ENCODE peak calls at places on chromosomes 5 and 9, in eight cellular contexts. D is GM12891; G is activated CD4-positive, alpha-beta T cell treated with anti-CD3 and anti-CD28 coated beads, Interleukin-2, amount 10 ng/mL, durations not matched to agents 7 days and 5 days; H is activated naive CD4-positive, alpha-beta T cell; E is hepatic stellate cell; F is AG10803; I is GM04503; N is DMS53. S is an unnamed sample.

GRCh38 chr9:121596515-121596914 is 54.9 kb upstream of the DAB2IP start:
- DNase-seq in D (no peak), G (no peak), H (no peak), E (peak; percentile 71), F (peak; percentile 63), I (peak; percentile 26), N (no peak), S (no peak)

GRCh38 chr9:99626424-99626823 is 195.3 kb upstream of the NR4A3 start:
- DNase-seq in D (no peak), G (no peak), H (no peak), E (no peak), F (no peak), I (no peak), N (no peak), S (no peak)

GRCh38 chr9:114012126-114012525 is 66.0 kb downstream of the AMBP start:
- DNase-seq in D (no peak), G (no peak), H (no peak), E (no peak), F (no peak), I (no peak), N (no peak), S (no peak)

GRCh38 chr5:146079695-146080361 is 25.5 kb downstream of the PLAC8L1 start:
- DNase-seq in D (no peak), G (peak; percentile 36), H (no peak), E (no peak), F (peak; percentile 29), I (peak; percentile 11), N (no peak), S (no peak)

GRCh38 chr5:158170534-158170933 is 311.6 kb upstream of the CLINT1 start:
- DNase-seq in D (no peak), G (no peak), H (no peak), E (no peak), F (no peak), I (no peak), N (no peak), S (no peak)

GRCh38 chr5:9546973-9547947 is 1.4 kb upstream of the SEMA5A start:
- DNase-seq in D (no peak), G (no peak), H (no peak), E (peak; percentile 41), F (peak; percentile 91), I (peak; percentile 75), N (no peak), S (no peak)

GRCh38 chr5:93285461-93285860 is 295.6 kb downstream of the NR2F1-AS1 start:
- DNase-seq in D (no peak), G (no peak), H (no peak), E (no peak), F (no peak), I (no peak), N (no peak), S (no peak)

GRCh38 chr5:168334161-168335094 is 43.0 kb downstream of the WWC1 start:
- DNase-seq in D (no peak), G (no peak), H (no peak), E (peak; percentile 23), F (peak; percentile 86), I (peak; percentile 64), N (no peak), S (no peak)

GRCh38 chr9:26026423-26027100 is 348.3 kb upstream of the TUSC1 start:
- DNase-seq in D (no peak), G (no peak), H (no peak), E (no peak), F (no peak), I (no peak), N (no peak), S (no peak)

GRCh38 chr5:65142511-65143011 is 339.2 kb downstream of the ADAMTS6 start:
- DNase-seq in D (no peak), G (no peak), H (no peak), E (peak; percentile 66), F (peak; percentile 86), I (peak; percentile 87), N (no peak), S (peak; percentile 37)

GRCh38 chr9:136848393-136849037 is 694 bp upstream of the PHPT1 start:
- DNase-seq in D (peak; percentile 74), G (peak; percentile 55), H (no peak), E (peak; percentile 74), F (no peak), I (no peak), N (peak; percentile 84), S (no peak)

GRCh38 chr9:137214620-137215019 is 7.4 kb downstream of the RNF208 start:
- DNase-seq in D (no peak), G (no peak), H (no peak), E (no peak), F (no peak), I (no peak), N (no peak), S (no peak)

GRCh38 chr9:21392270-21392669 is 7.1 kb upstream of the IFNA2 start:
- DNase-seq in D (no peak), G (no peak), H (no peak), E (no peak), F (no peak), I (no peak), N (peak; percentile 67), S (no peak)

GRCh38 chr5:6379246-6379645 is 899 bp upstream of the MED10 start:
- DNase-seq in D (no peak), G (no peak), H (no peak), E (no peak), F (no peak), I (no peak), N (no peak), S (no peak)

GRCh38 chr5:139733698-139734491 is 61.7 kb upstream of the PSD2 start:
- DNase-seq in D (no peak), G (no peak), H (no peak), E (no peak), F (no peak), I (no peak), N (no peak), S (no peak)

GRCh38 chr5:131230406-131230805 is 33.4 kb upstream of the CDC42SE2 start:
- DNase-seq in D (no peak), G (no peak), H (no peak), E (no peak), F (no peak), I (no peak), N (peak; percentile 46), S (no peak)

GRCh38 chr5:142280066-142281011 is 44.5 kb downstream of the SPRY4 start:
- DNase-seq in D (no peak), G (no peak), H (no peak), E (peak; percentile 96), F (peak; percentile 36), I (no peak), N (no peak), S (no peak)

GRCh38 chr5:9207820-9208418 is 338.0 kb downstream of the SEMA5A start:
- DNase-seq in D (no peak), G (peak; percentile 11), H (no peak), E (no peak), F (peak; percentile 58), I (no peak), N (peak; percentile 77), S (peak; percentile 3)

GRCh38 chr9:70802206-70802605 is 319.2 kb downstream of the TRPM3 start:
- DNase-seq in D (no peak), G (no peak), H (no peak), E (no peak), F (peak; percentile 76), I (peak; percentile 23), N (no peak), S (no peak)

GRCh38 chr9:101711330-101711941 is 27.0 kb downstream of the GRIN3A start:
- DNase-seq in D (no peak), G (peak; percentile 22), H (no peak), E (no peak), F (peak; percentile 4), I (no peak), N (peak; percentile 43), S (no peak)

GRCh38 chr9:129774791-129775149 is 21.9 kb upstream of the PTGES start:
- DNase-seq in D (no peak), G (no peak), H (no peak), E (no peak), F (no peak), I (no peak), N (no peak), S (no peak)

GRCh38 chr5:122101636-122102285 is 23.7 kb upstream of the LOX start:
- DNase-seq in D (no peak), G (no peak), H (no peak), E (no peak), F (peak; percentile 74), I (no peak), N (peak; percentile 73), S (no peak)

GRCh38 chr9:6645153-6646027 is at the start of gene GLDC:
- DNase-seq in D (peak; percentile 85), G (peak; percentile 51), H (no peak), E (no peak), F (no peak), I (no peak), N (peak; percentile 92), S (no peak)

GRCh38 chr9:113223963-113224362 is 2.6 kb downstream of the SLC31A1 start:
- DNase-seq in D (no peak), G (no peak), H (no peak), E (peak; percentile 26), F (peak; percentile 36), I (no peak), N (no peak), S (no peak)

GRCh38 chr9:10135553-10135952 is 477.2 kb downstream of the PTPRD start:
- DNase-seq in D (no peak), G (no peak), H (no peak), E (no peak), F (no peak), I (no peak), N (no peak), S (no peak)

GRCh38 chr5:78221964-78222451 is 72.5 kb downstream of the AP3B1 start:
- DNase-seq in D (peak; percentile 28), G (no peak), H (no peak), E (no peak), F (peak; percentile 60), I (no peak), N (peak; percentile 45), S (no peak)

GRCh38 chr5:153678617-153679329 is 188.3 kb downstream of the GRIA1 start:
- DNase-seq in D (no peak), G (no peak), H (no peak), E (no peak), F (no peak), I (no peak), N (no peak), S (no peak)

S was measured in glomerular endothelial cell.